ENCODE peak calls at places on chromosomes 3 and 15, in seven cellular contexts. G is osteoblast; F is lower lobe of right lung; X is CD8-positive, alpha-beta T cell; E is nephron progenitor cell; P is esophagus squamous epithelium; T is fibroblast of the aortic adventitia. J is an unnamed sample.

GRCh38 chr3:13244695-13245449 is 171.6 kb upstream of the IQSEC1 start:
- DNase-seq in G (no peak), F (no peak), X (no peak), E (no peak), P (no peak), T (peak; percentile 1), J (no peak)

GRCh38 chr3:159783780-159784747 is 204.6 kb upstream of the IL12A start:
- DNase-seq in G (no peak), F (no peak), X (no peak), E (no peak), P (no peak), T (no peak), J (no peak)

GRCh38 chr3:25831578-25831977 is 41.7 kb downstream of the OXSM start:
- DNase-seq in G (no peak), F (no peak), X (no peak), E (no peak), P (no peak), T (peak; percentile 45), J (no peak)

GRCh38 chr15:43370975-43371974 is at the start of the genes TUBGCP4 and ZSCAN29:
- DNase-seq in G (peak; percentile 97), F (peak; percentile 88), X (peak; percentile 86), E (peak; percentile 91), P (no peak), T (peak; percentile 71), J (peak; percentile 23)

GRCh38 chr15:100723323-100723801 is 121.0 kb downstream of the ASB7 start:
- DNase-seq in G (no peak), F (no peak), X (no peak), E (no peak), P (no peak), T (no peak), J (no peak)

GRCh38 chr3:195270350-195271115 is 426 bp downstream of the XXYLT1 start:
- DNase-seq in G (peak; percentile 95), F (no peak), X (no peak), E (peak; percentile 69), P (no peak), T (peak; percentile 68), J (no peak)

GRCh38 chr15:68354268-68354667 is 76.7 kb downstream of the FEM1B start:
- DNase-seq in G (no peak), F (no peak), X (no peak), E (no peak), P (no peak), T (no peak), J (no peak)

GRCh38 chr3:170657312-170657711 is 71.4 kb upstream of the SLC7A14 start:
- DNase-seq in G (no peak), F (no peak), X (no peak), E (no peak), P (no peak), T (no peak), J (no peak)

GRCh38 chr15:28915935-28916334 is 30.2 kb downstream of the APBA2 start:
- DNase-seq in G (no peak), F (peak; percentile 28), X (no peak), E (no peak), P (no peak), T (no peak), J (no peak)

GRCh38 chr3:46574263-46574662 is 8.2 kb upstream of the LRRC2 start:
- DNase-seq in G (no peak), F (no peak), X (no peak), E (no peak), P (no peak), T (no peak), J (no peak)

GRCh38 chr3:31105438-31106077 is 211.1 kb upstream of the GADL1 start:
- DNase-seq in G (peak; percentile 89), F (no peak), X (no peak), E (no peak), P (no peak), T (peak; percentile 95), J (no peak)

GRCh38 chr3:185207931-185208746 is 45.7 kb downstream of the EHHADH start:
- DNase-seq in G (peak; percentile 3), F (no peak), X (no peak), E (peak; percentile 4), P (no peak), T (peak; percentile 30), J (no peak)

GRCh38 chr15:48604567-48604966 is 40.9 kb downstream of the FBN1 start:
- DNase-seq in G (no peak), F (no peak), X (no peak), E (no peak), P (no peak), T (peak; percentile 66), J (no peak)

GRCh38 chr3:61372723-61373122 is 121.5 kb upstream of the FHIT start:
- DNase-seq in G (no peak), F (no peak), X (no peak), E (no peak), P (no peak), T (no peak), J (no peak)

GRCh38 chr3:65550137-65550536 is 488.6 kb downstream of the MAGI1 start:
- DNase-seq in G (no peak), F (no peak), X (no peak), E (no peak), P (no peak), T (no peak), J (no peak)

GRCh38 chr3:179446501-179446900 is 4.8 kb downstream of the GNB4 start:
- DNase-seq in G (no peak), F (no peak), X (no peak), E (no peak), P (no peak), T (peak; percentile 57), J (no peak)

GRCh38 chr3:73432021-73432722 is 192.6 kb downstream of the PDZRN3 start:
- DNase-seq in G (no peak), F (no peak), X (no peak), E (peak; percentile 35), P (no peak), T (peak; percentile 68), J (no peak)

GRCh38 chr3:58008140-58009025 is at the start of gene FLNB:
- DNase-seq in G (peak; percentile 98), F (peak; percentile 81), X (peak; percentile 87), E (peak; percentile 86), P (no peak), T (peak; percentile 62), J (no peak)

GRCh38 chr3:86982883-86983282 is 8.1 kb downstream of the VGLL3 start:
- DNase-seq in G (peak; percentile 66), F (no peak), X (no peak), E (no peak), P (no peak), T (peak; percentile 97), J (no peak)

GRCh38 chr3:112459750-112460149 is 39.5 kb downstream of the BTLA start:
- DNase-seq in G (no peak), F (no peak), X (no peak), E (no peak), P (no peak), T (no peak), J (no peak)

GRCh38 chr3:138468886-138469285 is 34.5 kb downstream of the ESYT3 start:
- DNase-seq in G (peak; percentile 88), F (peak; percentile 6), X (no peak), E (no peak), P (no peak), T (no peak), J (no peak)

GRCh38 chr15:73240864-73241499 is 127.8 kb downstream of the HCN4 start:
- DNase-seq in G (no peak), F (no peak), X (peak; percentile 78), E (peak; percentile 79), P (no peak), T (peak; percentile 78), J (peak; percentile 86)

GRCh38 chr15:53716909-53717878 is 42.3 kb downstream of the WDR72 start:
- DNase-seq in G (peak; percentile 5), F (no peak), X (no peak), E (no peak), P (no peak), T (no peak), J (no peak)

GRCh38 chr3:11545186-11545851 is 98.4 kb downstream of the VGLL4 start:
- DNase-seq in G (peak; percentile 77), F (no peak), X (no peak), E (no peak), P (no peak), T (peak; percentile 33), J (no peak)
- TF ChIP-seq CTCF in G (no peak), F (no peak), X (no peak), E (no peak), P (no peak), T (peak; percentile 41), J (no peak)

GRCh38 chr3:127175272-127175671 is 17.7 kb upstream of the PRR23E start:
- DNase-seq in G (no peak), F (no peak), X (no peak), E (no peak), P (no peak), T (no peak), J (no peak)

GRCh38 chr3:127173516-127174166 is 19.3 kb upstream of the PRR23E start:
- DNase-seq in G (peak; percentile 32), F (no peak), X (no peak), E (no peak), P (no peak), T (no peak), J (no peak)

GRCh38 chr3:127174715-127175140 is 18.2 kb upstream of the PRR23E start:
- DNase-seq in G (no peak), F (no peak), X (no peak), E (no peak), P (no peak), T (no peak), J (no peak)

GRCh38 chr3:127174284-127174683 is 18.6 kb upstream of the PRR23E start:
- DNase-seq in G (peak; percentile 38), F (no peak), X (no peak), E (no peak), P (no peak), T (no peak), J (no peak)

DNA sequence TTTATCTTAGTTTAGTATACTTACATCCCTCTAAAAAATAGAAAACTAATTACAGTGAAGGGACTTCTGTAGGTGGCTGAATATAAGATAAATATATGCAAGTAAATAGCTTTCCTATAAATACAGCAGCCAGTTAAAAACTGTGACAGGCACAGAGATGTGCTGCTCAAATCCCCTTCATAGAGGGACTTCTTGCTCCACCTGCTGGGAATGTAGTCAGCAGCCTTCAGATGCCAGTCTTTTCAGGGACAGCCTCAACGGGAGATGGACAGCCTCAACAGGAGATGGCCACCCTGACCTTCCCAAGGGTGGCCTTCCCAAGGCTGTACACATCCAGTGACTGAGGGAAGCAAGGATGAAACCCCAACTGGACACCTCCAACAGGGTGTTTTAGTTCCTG is 15.7 kb upstream of the PRR23E start:
- DNase-seq in G (no peak), F (no peak), X (no peak), E (no peak), P (no peak), T (peak; percentile 10), J (no peak)
- TF ChIP-seq CTCF in G (no peak), F (no peak), X (no peak), E (no peak), P (peak; percentile 25), T (peak; percentile 9), J (no peak)

GRCh38 chr3:21517184-21517583 is 233.8 kb downstream of the ZNF385D start:
- DNase-seq in G (no peak), F (no peak), X (no peak), E (no peak), P (no peak), T (no peak), J (no peak)
- TF ChIP-seq CTCF in G (no peak), F (no peak), X (no peak), E (no peak), P (no peak), T (no peak), J (no peak)

DNA sequence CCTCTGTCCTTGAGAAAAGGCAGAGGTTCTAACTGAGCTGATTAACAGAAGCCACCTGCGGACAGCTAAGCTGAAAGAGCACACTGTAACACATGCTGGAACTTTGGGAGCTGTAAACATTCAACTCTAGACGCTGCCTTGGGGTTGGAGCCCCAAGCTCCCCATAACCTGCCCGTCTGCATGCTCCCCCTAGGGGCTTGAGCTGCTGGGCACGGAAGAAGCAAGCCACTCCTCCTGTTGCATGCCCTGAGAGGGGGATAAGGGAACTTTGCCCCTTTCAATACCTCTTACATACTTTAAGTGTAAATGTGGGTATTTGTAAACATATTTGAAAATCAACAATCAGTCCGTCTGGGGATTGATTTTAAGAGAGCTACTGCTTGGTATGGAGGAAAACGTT is 188.4 kb downstream of the ADAMTSL3 start:
- DNase-seq in G (no peak), F (no peak), X (no peak), E (no peak), P (no peak), T (no peak), J (no peak)
- TF ChIP-seq CTCF in G (no peak), F (no peak), X (no peak), E (no peak), P (no peak), T (no peak), J (no peak)